ENCODE peak calls at places on chromosomes 5 and 9, in seven cellular contexts. Z is A549, G is GM13977, W is cardiac fibroblast, J is neural crest cell, T is uterus, U is GM10248. M is an unnamed sample.

GRCh38 chr9:36968574-36969215 is 65.4 kb downstream of the PAX5 start:
- DNase-seq in W (no peak), G (no peak), J (no peak), Z (no peak), T (no peak), U (no peak), M (no peak)

GRCh38 chr5:96641922-96642640 is 20.1 kb upstream of the CAST start:
- DNase-seq in U (no peak), W (no peak), G (no peak), J (no peak), T (no peak), Z (no peak), M (no peak)

GRCh38 chr9:86353591-86354047 is 591 bp downstream of the TUT7 start:
- DNase-seq in G (peak; percentile 27), U (no peak), T (no peak), J (no peak), Z (no peak), W (no peak), M (no peak)

GRCh38 chr9:94952553-94953373 is 226.3 kb downstream of the AOPEP start:
- DNase-seq in J (no peak), T (peak; percentile 41), W (peak; percentile 35), G (peak; percentile 33), Z (no peak), U (peak; percentile 44), M (no peak)

GRCh38 chr9:2274762-2275161 is 259.6 kb downstream of the SMARCA2 start:
- DNase-seq in T (no peak), U (no peak), Z (no peak), W (no peak), J (no peak), G (no peak), M (no peak)

GRCh38 chr5:61052870-61053269 is 107.9 kb downstream of the NDUFAF2 start:
- DNase-seq in G (no peak), W (peak; percentile 93), U (no peak), Z (peak; percentile 66), T (no peak), J (no peak), M (no peak)

GRCh38 chr9:113399646-113400200 is 1.4 kb downstream of the ALAD start:
- DNase-seq in W (no peak), J (no peak), G (no peak), U (no peak), Z (no peak), T (no peak), M (no peak)

GRCh38 chr9:85185486-85186217 is 516.1 kb downstream of the NTRK2 start:
- DNase-seq in Z (no peak), G (no peak), T (no peak), W (no peak), U (no peak), J (no peak), M (no peak)

GRCh38 chr5:308672-309271 is 12.7 kb upstream of the AHRR start:
- DNase-seq in Z (no peak), T (no peak), J (no peak), G (peak; percentile 17), U (peak; percentile 26), W (peak; percentile 49), M (no peak)

GRCh38 chr9:84490206-84490605 is 149.6 kb upstream of the SLC28A3 start:
- DNase-seq in Z (no peak), G (no peak), J (no peak), W (no peak), U (no peak), T (no peak), M (no peak)

GRCh38 chr9:81490605-81491331 is 198.6 kb downstream of the TLE1 start:
- DNase-seq in W (peak; percentile 91), T (no peak), J (no peak), G (no peak), U (no peak), Z (peak; percentile 12), M (no peak)

GRCh38 chr5:106172681-106173532 is 1497.8 kb downstream of the EFNA5 start:
- DNase-seq in J (no peak), G (no peak), Z (no peak), T (no peak), U (no peak), W (peak; percentile 33), M (no peak)

GRCh38 chr5:109027983-109028607 is 280.4 kb downstream of the FER start:
- DNase-seq in T (no peak), Z (no peak), G (no peak), J (no peak), W (peak; percentile 17), U (no peak), M (no peak)

GRCh38 chr5:80184235-80185023 is 71.4 kb downstream of the SERINC5 start:
- DNase-seq in J (no peak), T (no peak), W (no peak), U (no peak), G (no peak), Z (peak; percentile 76), M (no peak)

GRCh38 chr9:86166546-86166945 is 67.2 kb upstream of the GOLM1 start:
- DNase-seq in Z (no peak), J (no peak), W (no peak), G (no peak), T (no peak), U (no peak), M (no peak)

GRCh38 chr5:133889271-133889905 is 79.0 kb downstream of the C5orf15 start:
- DNase-seq in W (no peak), T (no peak), J (no peak), U (no peak), G (no peak), Z (no peak), M (no peak)

GRCh38 chr5:147972441-147972840 is 66.1 kb upstream of the C5orf46 start:
- DNase-seq in U (no peak), Z (no peak), W (no peak), J (no peak), G (no peak), T (no peak), M (no peak)

GRCh38 chr5:96387616-96388015 is 45.4 kb downstream of the PCSK1 start:
- DNase-seq in W (no peak), J (no peak), Z (no peak), U (no peak), T (no peak), G (no peak), M (no peak)

GRCh38 chr9:16000826-16001225 is 448.0 kb downstream of the CCDC171 start:
- DNase-seq in Z (no peak), U (no peak), J (no peak), G (no peak), W (peak; percentile 22), T (no peak), M (no peak)

GRCh38 chr9:3507395-3508077 is 18.3 kb downstream of the RFX3 start:
- DNase-seq in W (no peak), T (no peak), J (no peak), Z (peak; percentile 69), G (no peak), U (peak; percentile 18), M (no peak)

GRCh38 chr5:60173672-60174071 is 280.1 kb upstream of the PDE4D start:
- DNase-seq in J (no peak), Z (no peak), G (no peak), T (no peak), W (no peak), U (no peak), M (no peak)

GRCh38 chr5:58197875-58198274 is 262.0 kb downstream of the PLK2 start:
- DNase-seq in J (no peak), U (no peak), G (no peak), W (no peak), T (no peak), Z (no peak), M (no peak)

GRCh38 chr5:67879619-67880357 is 335.8 kb upstream of the PIK3R1 start:
- DNase-seq in U (no peak), T (no peak), Z (no peak), W (peak; percentile 39), J (no peak), G (no peak), M (no peak)

GRCh38 chr9:99948896-99949295 is 42.4 kb downstream of the STX17 start:
- DNase-seq in Z (no peak), G (no peak), J (no peak), U (no peak), W (peak; percentile 55), T (no peak), M (no peak)

GRCh38 chr9:99948482-99948881 is 42.0 kb downstream of the STX17 start:
- DNase-seq in U (no peak), J (no peak), Z (no peak), T (no peak), W (no peak), G (no peak), M (no peak)

GRCh38 chr9:99947395-99947794 is 40.9 kb downstream of the STX17 start:
- DNase-seq in G (no peak), U (no peak), J (no peak), Z (peak; percentile 7), W (peak; percentile 26), T (no peak), M (no peak)
- TF ChIP-seq CTCF in G (no peak), U (no peak), J (peak; percentile 52), Z (no peak), W (peak; percentile 28), T (no peak), M (no peak)

DNA sequence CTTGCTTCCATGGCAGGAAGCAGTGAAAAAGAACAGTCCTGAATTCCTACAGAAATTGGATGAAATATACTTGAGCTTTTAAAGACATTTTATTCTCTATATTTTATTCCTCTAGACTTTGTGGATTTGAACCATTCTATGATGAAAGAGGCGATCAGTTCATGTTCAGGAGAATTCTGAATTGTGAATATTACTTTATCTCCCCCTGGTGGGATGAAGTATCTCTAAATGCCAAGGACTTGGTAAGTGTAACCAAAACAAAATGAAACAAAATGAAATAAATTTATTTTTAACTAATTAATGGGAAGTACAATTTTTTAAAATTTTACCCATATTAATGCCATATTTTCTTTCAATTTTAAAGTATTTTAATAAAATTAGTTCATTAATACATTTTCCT is 34.1 kb downstream of the STARD4 start:
- DNase-seq in G (no peak), Z (no peak), T (no peak), W (peak; percentile 36), J (no peak), U (no peak), M (no peak)
- TF ChIP-seq CTCF in G (no peak), Z (no peak), T (no peak), W (peak; percentile 25), J (peak; percentile 52), U (no peak), M (no peak)

GRCh38 chr5:38478166-38478565 is 78.3 kb downstream of the LIFR start:
- DNase-seq in Z (no peak), T (no peak), W (no peak), U (no peak), G (no peak), J (no peak), M (no peak)

GRCh38 chr5:38479315-38479904 is 77.0 kb downstream of the LIFR start:
- DNase-seq in U (no peak), W (no peak), Z (no peak), J (no peak), G (no peak), T (no peak), M (no peak)

GRCh38 chr5:38483788-38484398 is 72.6 kb downstream of the LIFR start:
- DNase-seq in U (no peak), Z (no peak), T (no peak), W (no peak), J (no peak), G (no peak), M (no peak)
- TF ChIP-seq CTCF in U (no peak), Z (no peak), T (no peak), W (no peak), J (no peak), G (no peak), M (no peak)

GRCh38 chr5:30994926-30995325 is 198.6 kb upstream of the CDH6 start:
- DNase-seq in Z (no peak), T (no peak), W (no peak), J (no peak), G (no peak), U (no peak), M (no peak)

GRCh38 chr5:30997681-30998080 is 195.8 kb upstream of the CDH6 start:
- DNase-seq in T (no peak), J (no peak), Z (no peak), U (no peak), G (no peak), W (peak; percentile 9), M (no peak)

GRCh38 chr5:31000287-31000686 is 193.2 kb upstream of the CDH6 start:
- DNase-seq in Z (no peak), U (no peak), G (no peak), W (no peak), J (no peak), T (no peak), M (no peak)
- TF ChIP-seq CTCF in Z (no peak), U (no peak), G (no peak), W (no peak), J (no peak), T (no peak), M (no peak)

M was measured in natural killer cell.